ENCODE peak calls at places on chromosomes 5 and 9, in six cellular contexts. X is lower leg skin, H is ascending aorta, L is tibial artery, E is sigmoid colon, N is GM13976. S is an unnamed sample.

GRCh38 chr9:124810513-124811355 is 33.8 kb downstream of the OLFML2A start:
- DNase-seq in X (no peak), E (no peak), H (no peak), L (no peak), N (no peak), S (no peak)

GRCh38 chr5:54212331-54212730 is 98.0 kb downstream of the ARL15 start:
- DNase-seq in N (no peak), E (no peak), X (no peak), L (no peak), H (no peak), S (no peak)

GRCh38 chr9:136092353-136092650 is 2.8 kb downstream of the NACC2 start:
- DNase-seq in N (no peak), H (no peak), L (no peak), E (no peak), X (no peak), S (no peak)

GRCh38 chr9:123678038-123678877 is 251.7 kb downstream of the DENND1A start:
- DNase-seq in H (no peak), N (no peak), L (no peak), E (no peak), X (no peak), S (no peak)

GRCh38 chr5:167861134-167861930 is 430.1 kb upstream of the WWC1 start:
- DNase-seq in E (no peak), H (no peak), N (no peak), X (no peak), L (no peak), S (no peak)

GRCh38 chr9:106684940-106685695 is 177.8 kb upstream of the ZNF462 start:
- DNase-seq in E (no peak), X (no peak), L (no peak), H (no peak), N (no peak), S (no peak)

GRCh38 chr9:104778802-104779201 is 14.9 kb downstream of the NIPSNAP3B start:
- DNase-seq in E (no peak), N (no peak), H (no peak), X (no peak), L (no peak), S (no peak)

GRCh38 chr9:120755827-120756434 is 37.3 kb downstream of the FBXW2 start:
- DNase-seq in X (no peak), L (no peak), H (peak), N (peak), E (no peak), S (peak)

GRCh38 chr5:36495638-36496010 is 110.8 kb upstream of the SLC1A3 start:
- DNase-seq in N (no peak), H (no peak), X (no peak), L (no peak), E (no peak), S (no peak)

GRCh38 chr5:154673506-154673905 is 81.7 kb upstream of the LARP1 start:
- DNase-seq in H (no peak), N (no peak), L (no peak), X (no peak), E (no peak), S (no peak)

GRCh38 chr5:72543811-72544210 is 36.6 kb upstream of the ZNF366 start:
- DNase-seq in X (no peak), N (no peak), E (no peak), L (no peak), H (no peak), S (no peak)

GRCh38 chr5:171762016-171762415 is 23.6 kb upstream of the SMIM23 start:
- DNase-seq in N (no peak), E (no peak), X (no peak), L (peak), H (no peak), S (no peak)

GRCh38 chr9:74083681-74084433 is 413.3 kb upstream of the RORB start:
- DNase-seq in E (no peak), X (no peak), N (no peak), H (no peak), L (no peak), S (no peak)

GRCh38 chr9:129175825-129176633 is 2.0 kb downstream of the IER5L start:
- DNase-seq in E (peak), X (peak), L (peak), N (peak), H (peak), S (peak)

GRCh38 chr9:129175515-129175824 is 2.6 kb downstream of the IER5L start:
- DNase-seq in N (no peak), E (no peak), H (no peak), X (no peak), L (no peak), S (no peak)

GRCh38 chr9:129173296-129174101 is 4.6 kb downstream of the IER5L start:
- DNase-seq in X (no peak), H (no peak), L (no peak), N (peak), E (no peak), S (no peak)

GRCh38 chr9:129174102-129174723 is 3.8 kb downstream of the IER5L start:
- DNase-seq in H (peak), X (peak), E (peak), N (peak), L (peak), S (peak)

GRCh38 chr9:129174724-129175514 is 3.1 kb downstream of the IER5L start:
- DNase-seq in N (peak), E (peak), X (peak), H (peak), L (peak), S (peak)
- TF ChIP-seq CTCF in N (no peak), E (no peak), X (no peak), H (no peak), L (no peak), S (no peak)

GRCh38 chr9:115694014-115694413 is 459.6 kb upstream of the PAPPA start:
- DNase-seq in X (no peak), L (peak), N (no peak), H (no peak), E (no peak), S (peak)
- TF ChIP-seq CTCF in X (no peak), L (peak), N (no peak), H (peak), E (no peak), S (no peak)

GRCh38 chr9:130343445-130343918 is 77.9 kb downstream of the HMCN2 start:
- DNase-seq in E (peak), L (peak), H (no peak), N (no peak), X (no peak), S (peak)
- TF ChIP-seq CTCF in E (peak), L (peak), H (peak), N (peak), X (no peak), S (peak)

DNA sequence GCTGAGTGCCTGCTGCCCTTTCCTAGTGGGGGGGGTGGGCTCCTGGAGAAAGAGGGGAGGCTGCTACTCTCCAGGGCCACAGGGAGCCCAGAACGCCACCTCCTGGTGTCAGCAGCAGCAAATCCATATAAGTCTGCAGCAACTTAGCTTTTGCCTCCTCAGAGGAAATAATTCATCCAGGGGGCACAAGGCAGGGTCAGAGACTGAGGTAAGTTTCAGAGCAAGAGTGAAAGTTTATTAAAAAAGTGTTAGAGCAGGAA is 4.0 kb upstream of the CLPTM1L start:
- DNase-seq in L (no peak), X (no peak), E (no peak), N (no peak), H (no peak), S (no peak)
- TF ChIP-seq CTCF in L (no peak), X (no peak), E (no peak), N (no peak), H (no peak), S (no peak)

GRCh38 chr9:95076696-95077052 is 240.8 kb downstream of the FANCC start:
- DNase-seq in E (no peak), H (no peak), N (no peak), L (no peak), X (no peak), S (no peak)

GRCh38 chr9:95077766-95078382 is 239.6 kb downstream of the FANCC start:
- DNase-seq in N (no peak), L (peak), E (peak), H (peak), X (no peak), S (peak)

GRCh38 chr9:95078516-95078915 is 239.0 kb downstream of the FANCC start:
- DNase-seq in E (peak), X (no peak), L (peak), N (no peak), H (no peak), S (peak)

GRCh38 chr9:95075700-95076099 is 241.8 kb downstream of the FANCC start:
- DNase-seq in H (no peak), L (no peak), N (no peak), E (no peak), X (no peak), S (no peak)

GRCh38 chr9:95077053-95077765 is 240.3 kb downstream of the FANCC start:
- DNase-seq in E (peak), X (no peak), L (peak), N (no peak), H (peak), S (no peak)
- TF ChIP-seq CTCF in E (no peak), X (no peak), L (peak), N (no peak), H (peak), S (no peak)

GRCh38 chr5:23269981-23270380 is 237.4 kb upstream of the PRDM9 start:
- DNase-seq in X (no peak), L (no peak), N (no peak), E (no peak), H (no peak), S (no peak)

GRCh38 chr5:23268136-23268535 is 239.3 kb upstream of the PRDM9 start:
- DNase-seq in L (no peak), N (no peak), H (no peak), X (no peak), E (no peak), S (no peak)
- TF ChIP-seq CTCF in L (no peak), N (no peak), H (no peak), X (no peak), E (no peak), S (no peak)

DNA sequence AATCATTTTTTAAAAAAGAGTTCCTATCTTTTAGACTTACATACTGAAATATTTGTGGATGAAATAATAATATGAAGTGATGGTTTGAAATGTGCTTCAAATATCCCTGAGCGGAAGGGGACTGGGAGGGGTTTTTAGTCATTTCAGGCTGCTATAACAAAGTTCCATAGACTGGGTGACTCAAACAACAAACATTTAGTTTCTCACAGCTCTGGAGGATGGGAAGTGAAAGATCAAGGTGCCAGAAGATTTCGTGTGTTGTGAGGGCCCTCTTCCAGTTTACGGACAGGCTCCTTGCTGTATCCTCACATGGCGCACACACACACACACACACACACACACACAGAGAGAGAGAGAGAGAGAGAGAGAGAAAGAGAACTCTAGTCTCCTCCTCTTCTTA is 27.1 kb upstream of the TEX10 start:
- DNase-seq in H (no peak), E (no peak), L (no peak), X (no peak), N (no peak), S (no peak)
- TF ChIP-seq CTCF in H (no peak), E (no peak), L (no peak), X (no peak), N (no peak), S (no peak)